ENCODE peak calls at places on chromosome 14, in ten cellular contexts. One of them, this sample, is unnamed. For H3K4me1, the result is how much of the 10 kb centered on the place peaks cover.

GRCh38 chr14:60647081-60647836 is 2.0 kb downstream of the SIX1 start:
- DNase-seq in heart left ventricle: no peak
- DNase-seq in HCT116: no peak
- DNase-seq in IMR-90: peak
- DNase-seq in testis: no peak
- DNase-seq in ovary: no peak
- DNase-seq in body of pancreas: no peak
- DNase-seq in esophagus squamous epithelium: no peak
- DNase-seq in K562: no peak
- DNase-seq in adrenal gland: no peak
- DNase-seq in this sample: no peak

GRCh38 chr14:99602054-99602787 is 1.8 kb downstream of the CCDC85C start:
- DNase-seq in heart left ventricle: no peak
- DNase-seq in HCT116: no peak
- DNase-seq in IMR-90: peak
- DNase-seq in testis: peak
- DNase-seq in ovary: no peak
- DNase-seq in body of pancreas: peak
- DNase-seq in esophagus squamous epithelium: no peak
- DNase-seq in K562: no peak
- DNase-seq in adrenal gland: no peak
- DNase-seq in this sample: no peak

GRCh38 chr14:29442720-29443119 is 484.9 kb downstream of the PRKD1 start:
- DNase-seq in heart left ventricle: no peak
- DNase-seq in HCT116: no peak
- DNase-seq in IMR-90: peak
- DNase-seq in testis: no peak
- DNase-seq in ovary: no peak
- DNase-seq in body of pancreas: no peak
- DNase-seq in esophagus squamous epithelium: no peak
- DNase-seq in K562: no peak
- DNase-seq in adrenal gland: no peak
- DNase-seq in this sample: no peak

GRCh38 chr14:95068521-95068920 is 88.8 kb downstream of the DICER1 start:
- DNase-seq in heart left ventricle: no peak
- DNase-seq in HCT116: no peak
- DNase-seq in IMR-90: no peak
- DNase-seq in testis: no peak
- DNase-seq in ovary: no peak
- DNase-seq in body of pancreas: no peak
- DNase-seq in esophagus squamous epithelium: no peak
- DNase-seq in K562: no peak
- DNase-seq in adrenal gland: no peak
- DNase-seq in this sample: peak

GRCh38 chr14:94925416-94925815 is 155.5 kb upstream of the GSC start:
- DNase-seq in heart left ventricle: no peak
- DNase-seq in HCT116: no peak
- DNase-seq in IMR-90: no peak
- DNase-seq in testis: no peak
- DNase-seq in ovary: no peak
- DNase-seq in body of pancreas: no peak
- DNase-seq in esophagus squamous epithelium: no peak
- DNase-seq in K562: no peak
- DNase-seq in adrenal gland: no peak
- DNase-seq in this sample: no peak

GRCh38 chr14:50173891-50174290 is 57.5 kb downstream of the SOS2 start:
- DNase-seq in heart left ventricle: no peak
- DNase-seq in HCT116: no peak
- DNase-seq in IMR-90: peak
- DNase-seq in testis: no peak
- DNase-seq in ovary: no peak
- DNase-seq in body of pancreas: no peak
- DNase-seq in esophagus squamous epithelium: no peak
- DNase-seq in K562: no peak
- DNase-seq in adrenal gland: no peak
- DNase-seq in this sample: no peak

GRCh38 chr14:86596024-86596423 is 1066.1 kb downstream of the FLRT2 start:
- DNase-seq in heart left ventricle: no peak
- DNase-seq in HCT116: no peak
- DNase-seq in IMR-90: no peak
- DNase-seq in testis: no peak
- DNase-seq in ovary: no peak
- DNase-seq in body of pancreas: no peak
- DNase-seq in esophagus squamous epithelium: no peak
- DNase-seq in K562: no peak
- DNase-seq in adrenal gland: no peak
- DNase-seq in this sample: no peak

GRCh38 chr14:65206448-65207096 is 104.3 kb upstream of the MAX start:
- DNase-seq in heart left ventricle: no peak
- DNase-seq in HCT116: no peak
- DNase-seq in IMR-90: peak
- DNase-seq in testis: no peak
- DNase-seq in ovary: no peak
- DNase-seq in body of pancreas: no peak
- DNase-seq in esophagus squamous epithelium: no peak
- DNase-seq in K562: no peak
- DNase-seq in adrenal gland: no peak
- DNase-seq in this sample: no peak

GRCh38 chr14:61585598-61586538 is 109.4 kb upstream of the HIF1A start:
- DNase-seq in heart left ventricle: peak
- DNase-seq in HCT116: no peak
- DNase-seq in IMR-90: peak
- DNase-seq in testis: peak
- DNase-seq in ovary: peak
- DNase-seq in body of pancreas: peak
- DNase-seq in esophagus squamous epithelium: no peak
- DNase-seq in K562: no peak
- DNase-seq in adrenal gland: peak
- DNase-seq in this sample: no peak

GRCh38 chr14:99524804-99525698 is 43.8 kb downstream of the CCNK start:
- DNase-seq in heart left ventricle: no peak
- DNase-seq in HCT116: no peak
- DNase-seq in IMR-90: peak
- DNase-seq in testis: no peak
- DNase-seq in ovary: no peak
- DNase-seq in body of pancreas: no peak
- DNase-seq in esophagus squamous epithelium: no peak
- DNase-seq in K562: peak
- DNase-seq in adrenal gland: no peak
- DNase-seq in this sample: no peak

GRCh38 chr14:85619866-85620265 is 89.9 kb downstream of the FLRT2 start:
- DNase-seq in heart left ventricle: no peak
- DNase-seq in HCT116: no peak
- DNase-seq in IMR-90: peak
- DNase-seq in testis: no peak
- DNase-seq in ovary: no peak
- DNase-seq in body of pancreas: no peak
- DNase-seq in esophagus squamous epithelium: no peak
- DNase-seq in K562: no peak
- DNase-seq in adrenal gland: no peak
- DNase-seq in this sample: no peak

GRCh38 chr14:99760817-99761216 is 32.4 kb upstream of the EML1 start:
- DNase-seq in heart left ventricle: no peak
- DNase-seq in HCT116: no peak
- DNase-seq in IMR-90: no peak
- DNase-seq in testis: no peak
- DNase-seq in ovary: no peak
- DNase-seq in body of pancreas: no peak
- DNase-seq in esophagus squamous epithelium: no peak
- DNase-seq in K562: no peak
- DNase-seq in adrenal gland: no peak
- DNase-seq in this sample: no peak

GRCh38 chr14:34027130-34027989 is 76.5 kb upstream of the EGLN3 start:
- DNase-seq in heart left ventricle: no peak
- DNase-seq in HCT116: no peak
- DNase-seq in IMR-90: no peak
- DNase-seq in testis: no peak
- DNase-seq in ovary: no peak
- DNase-seq in body of pancreas: no peak
- DNase-seq in esophagus squamous epithelium: no peak
- DNase-seq in K562: no peak
- DNase-seq in adrenal gland: no peak
- DNase-seq in this sample: no peak

GRCh38 chr14:67170706-67171105 is 18.5 kb upstream of the GARIN2 start:
- DNase-seq in heart left ventricle: no peak
- DNase-seq in HCT116: no peak
- DNase-seq in IMR-90: peak
- DNase-seq in testis: no peak
- DNase-seq in ovary: no peak
- DNase-seq in body of pancreas: no peak
- DNase-seq in esophagus squamous epithelium: no peak
- DNase-seq in K562: no peak
- DNase-seq in adrenal gland: no peak
- DNase-seq in this sample: no peak

GRCh38 chr14:34324363-34324795 is 137.7 kb downstream of the SPTSSA start:
- DNase-seq in heart left ventricle: no peak
- DNase-seq in HCT116: peak
- DNase-seq in IMR-90: peak
- DNase-seq in testis: peak
- DNase-seq in ovary: no peak
- DNase-seq in body of pancreas: peak
- DNase-seq in esophagus squamous epithelium: no peak
- DNase-seq in K562: peak
- DNase-seq in adrenal gland: no peak
- DNase-seq in this sample: no peak

GRCh38 chr14:103123634-103124500 is 606 bp downstream of the TNFAIP2 start:
- DNase-seq in heart left ventricle: peak
- DNase-seq in HCT116: no peak
- DNase-seq in IMR-90: no peak
- DNase-seq in testis: peak
- DNase-seq in ovary: peak
- DNase-seq in body of pancreas: peak
- DNase-seq in esophagus squamous epithelium: no peak
- DNase-seq in K562: peak
- DNase-seq in adrenal gland: peak
- DNase-seq in this sample: no peak
- H3K4me1 ChIP-seq in heart left ventricle: under half
- H3K4me1 ChIP-seq in HCT116: under half
- H3K4me1 ChIP-seq in IMR-90: under half
- H3K4me1 ChIP-seq in testis: under half
- H3K4me1 ChIP-seq in ovary: under half
- H3K4me1 ChIP-seq in body of pancreas: half or more
- H3K4me1 ChIP-seq in esophagus squamous epithelium: half or more
- H3K4me1 ChIP-seq in K562: half or more
- H3K4me1 ChIP-seq in adrenal gland: half or more
- H3K4me1 ChIP-seq in this sample: half or more

GRCh38 chr14:73909681-73910080 is 23.0 kb downstream of the ZNF410 start:
- DNase-seq in heart left ventricle: no peak
- DNase-seq in HCT116: no peak
- DNase-seq in IMR-90: peak
- DNase-seq in testis: no peak
- DNase-seq in ovary: no peak
- DNase-seq in body of pancreas: no peak
- DNase-seq in esophagus squamous epithelium: no peak
- DNase-seq in K562: no peak
- DNase-seq in adrenal gland: no peak
- DNase-seq in this sample: no peak
- TF ChIP-seq POLR2A in heart left ventricle: no peak
- TF ChIP-seq POLR2A in HCT116: no peak
- TF ChIP-seq POLR2A in IMR-90: no peak
- TF ChIP-seq POLR2A in testis: no peak
- TF ChIP-seq POLR2A in ovary: no peak
- TF ChIP-seq POLR2A in body of pancreas: no peak
- TF ChIP-seq POLR2A in esophagus squamous epithelium: no peak
- TF ChIP-seq POLR2A in K562: no peak
- TF ChIP-seq POLR2A in adrenal gland: no peak
- TF ChIP-seq POLR2A in this sample: no peak

DNA sequence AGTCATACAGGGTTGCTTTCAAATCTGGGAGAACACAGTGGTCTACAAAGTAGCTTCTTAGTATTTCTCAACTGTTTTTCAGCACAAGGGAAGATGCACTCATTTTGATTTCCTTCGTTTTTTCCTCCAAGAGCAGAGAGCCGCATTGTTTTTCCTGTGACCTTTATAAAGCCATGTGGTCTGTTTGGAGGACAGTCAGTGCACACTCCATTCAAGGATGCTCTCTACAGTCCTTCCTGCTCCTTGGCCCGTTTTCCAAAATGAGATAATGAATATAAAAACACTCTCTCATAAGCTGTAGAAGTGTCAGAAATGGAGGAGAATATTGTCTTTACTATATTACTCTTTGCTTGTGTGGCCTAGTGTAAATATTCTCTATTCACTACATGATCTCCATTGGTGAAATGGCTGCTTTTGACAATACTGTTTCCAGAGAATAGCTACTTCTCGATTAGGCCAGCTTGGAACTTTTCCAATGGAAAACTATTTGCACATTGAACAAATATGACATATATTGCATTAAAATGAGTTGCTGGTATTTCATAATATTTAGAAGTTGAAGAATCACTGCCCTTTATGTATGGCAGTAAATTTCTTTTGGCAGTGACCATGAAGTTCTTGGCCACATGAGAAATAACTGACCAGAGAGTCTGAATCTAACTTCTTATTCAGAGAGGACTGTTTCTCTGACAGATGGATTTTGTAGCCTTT is 393.1 kb upstream of the RGS6 start:
- DNase-seq in heart left ventricle: no peak
- DNase-seq in HCT116: no peak
- DNase-seq in IMR-90: peak
- DNase-seq in testis: no peak
- DNase-seq in ovary: no peak
- DNase-seq in body of pancreas: no peak
- DNase-seq in esophagus squamous epithelium: no peak
- DNase-seq in K562: no peak
- DNase-seq in adrenal gland: no peak
- DNase-seq in this sample: no peak
- H3K4me1 ChIP-seq in heart left ventricle: under half
- H3K4me1 ChIP-seq in HCT116: under half
- H3K4me1 ChIP-seq in IMR-90: under half
- H3K4me1 ChIP-seq in testis: under half
- H3K4me1 ChIP-seq in ovary: under half
- H3K4me1 ChIP-seq in body of pancreas: under half
- H3K4me1 ChIP-seq in esophagus squamous epithelium: under half
- H3K4me1 ChIP-seq in K562: under half
- H3K4me1 ChIP-seq in adrenal gland: under half
- H3K4me1 ChIP-seq in this sample: under half

GRCh38 chr14:35404496-35405303 is at the start of gene NFKBIA:
- DNase-seq in heart left ventricle: peak
- DNase-seq in HCT116: peak
- DNase-seq in IMR-90: peak
- DNase-seq in testis: peak
- DNase-seq in ovary: peak
- DNase-seq in body of pancreas: peak
- DNase-seq in esophagus squamous epithelium: peak
- DNase-seq in K562: peak
- DNase-seq in adrenal gland: peak
- DNase-seq in this sample: no peak
- TF ChIP-seq POLR2A in heart left ventricle: peak
- TF ChIP-seq POLR2A in HCT116: peak
- TF ChIP-seq POLR2A in IMR-90: peak
- TF ChIP-seq POLR2A in testis: peak
- TF ChIP-seq POLR2A in ovary: peak
- TF ChIP-seq POLR2A in body of pancreas: peak
- TF ChIP-seq POLR2A in esophagus squamous epithelium: peak
- TF ChIP-seq POLR2A in K562: peak
- TF ChIP-seq POLR2A in adrenal gland: peak
- TF ChIP-seq POLR2A in this sample: no peak

GRCh38 chr14:21334202-21334906 is 49.5 kb downstream of the SUPT16H start:
- DNase-seq in heart left ventricle: no peak
- DNase-seq in HCT116: no peak
- DNase-seq in IMR-90: no peak
- DNase-seq in testis: no peak
- DNase-seq in ovary: no peak
- DNase-seq in body of pancreas: no peak
- DNase-seq in esophagus squamous epithelium: no peak
- DNase-seq in K562: no peak
- DNase-seq in adrenal gland: no peak
- DNase-seq in this sample: no peak
- H3K4me1 ChIP-seq in heart left ventricle: under half
- H3K4me1 ChIP-seq in HCT116: under half
- H3K4me1 ChIP-seq in IMR-90: under half
- H3K4me1 ChIP-seq in testis: under half
- H3K4me1 ChIP-seq in ovary: under half
- H3K4me1 ChIP-seq in body of pancreas: under half
- H3K4me1 ChIP-seq in esophagus squamous epithelium: under half
- H3K4me1 ChIP-seq in K562: under half
- H3K4me1 ChIP-seq in adrenal gland: under half
- H3K4me1 ChIP-seq in this sample: under half

This sample was measured in vagina.